ENCODE peak calls at places on chromosomes 2 and 18, in nine cellular contexts. A is endothelial cell; B is thyroid gland; D is mesothelial cell of epicardium; Q is cardiac fibroblast; X is BE2C; G is neural progenitor cell; L is breast epithelium; Z is CD4-positive, alpha-beta T cell. W is an unnamed sample.

GRCh38 chr2:132915812-132916211 is 245.8 kb upstream of the LYPD1 start:
- DNase-seq in A (no peak), B (no peak), D (no peak), Q (peak), X (no peak), G (no peak), L (no peak), Z (no peak), W (no peak)

GRCh38 chr2:39697480-39697879 is 31.8 kb downstream of the TMEM178A start:
- DNase-seq in A (no peak), B (peak), D (no peak), Q (no peak), X (no peak), G (no peak), L (no peak), Z (no peak), W (no peak)

GRCh38 chr2:233063269-233063975 is 3.3 kb downstream of the INPP5D start:
- DNase-seq in A (no peak), B (no peak), D (no peak), Q (no peak), X (no peak), G (peak), L (no peak), Z (no peak), W (no peak)

GRCh38 chr2:199405241-199405640 is 52.5 kb downstream of the SATB2 start:
- DNase-seq in A (no peak), B (no peak), D (no peak), Q (peak), X (no peak), G (peak), L (no peak), Z (no peak), W (no peak)

GRCh38 chr2:105754011-105754410 is 9.3 kb downstream of the NCK2 start:
- DNase-seq in A (no peak), B (no peak), D (no peak), Q (no peak), X (no peak), G (no peak), L (no peak), Z (no peak), W (no peak)

GRCh38 chr2:216830346-216830745 is 29.5 kb downstream of the TNP1 start:
- DNase-seq in A (no peak), B (peak), D (no peak), Q (no peak), X (no peak), G (no peak), L (no peak), Z (no peak), W (no peak)

GRCh38 chr2:25349397-25349796 is 7.7 kb upstream of the DNMT3A start:
- DNase-seq in A (no peak), B (no peak), D (no peak), Q (peak), X (no peak), G (no peak), L (no peak), Z (no peak), W (no peak)

GRCh38 chr18:7812431-7813063 is 245.4 kb downstream of the PTPRM start:
- DNase-seq in A (no peak), B (no peak), D (no peak), Q (peak), X (no peak), G (no peak), L (no peak), Z (no peak), W (no peak)

GRCh38 chr2:112623913-112624777 is 21.6 kb upstream of the SLC20A1 start:
- DNase-seq in A (no peak), B (no peak), D (no peak), Q (peak), X (no peak), G (no peak), L (no peak), Z (peak), W (no peak)

GRCh38 chr2:162475661-162476060 is 131.7 kb downstream of the GCA start:
- DNase-seq in A (no peak), B (no peak), D (no peak), Q (peak), X (no peak), G (peak), L (no peak), Z (no peak), W (no peak)

GRCh38 chr2:10772868-10773215 is 39.7 kb downstream of the PDIA6 start:
- DNase-seq in A (no peak), B (no peak), D (no peak), Q (no peak), X (no peak), G (no peak), L (no peak), Z (no peak), W (no peak)

GRCh38 chr2:188819781-188820180 is 154.4 kb upstream of the COL3A1 start:
- DNase-seq in A (no peak), B (no peak), D (no peak), Q (no peak), X (no peak), G (no peak), L (no peak), Z (no peak), W (no peak)

GRCh38 chr2:219638948-219639341 is 11.5 kb downstream of the SLC4A3 start:
- DNase-seq in A (no peak), B (no peak), D (no peak), Q (no peak), X (no peak), G (no peak), L (no peak), Z (no peak), W (no peak)

GRCh38 chr18:49028801-49029506 is 78.2 kb upstream of the SMAD7 start:
- DNase-seq in A (no peak), B (no peak), D (no peak), Q (no peak), X (no peak), G (no peak), L (peak), Z (no peak), W (no peak)

GRCh38 chr18:49028091-49028490 is 77.3 kb upstream of the SMAD7 start:
- DNase-seq in A (no peak), B (no peak), D (no peak), Q (no peak), X (no peak), G (no peak), L (no peak), Z (no peak), W (no peak)

GRCh38 chr18:49030692-49031443 is 80.1 kb upstream of the SMAD7 start:
- DNase-seq in A (no peak), B (no peak), D (no peak), Q (no peak), X (no peak), G (no peak), L (no peak), Z (no peak), W (peak)

GRCh38 chr18:49030138-49030537 is 79.4 kb upstream of the SMAD7 start:
- DNase-seq in A (no peak), B (no peak), D (no peak), Q (no peak), X (no peak), G (no peak), L (peak), Z (no peak), W (no peak)

GRCh38 chr18:49029628-49030027 is 78.9 kb upstream of the SMAD7 start:
- DNase-seq in A (no peak), B (no peak), D (no peak), Q (no peak), X (no peak), G (no peak), L (peak), Z (no peak), W (no peak)
- TF ChIP-seq CTCF in A (no peak), B (no peak), D (no peak), Q (no peak), X (no peak), G (no peak), L (no peak), Z (no peak), W (no peak)

GRCh38 chr2:202064206-202064880 is 8.7 kb upstream of the KIAA2012 start:
- DNase-seq in A (no peak), B (peak), D (no peak), Q (peak), X (no peak), G (peak), L (no peak), Z (no peak), W (no peak)

GRCh38 chr2:202061695-202062094 is 11.4 kb upstream of the KIAA2012 start:
- DNase-seq in A (no peak), B (no peak), D (no peak), Q (no peak), X (no peak), G (no peak), L (no peak), Z (no peak), W (no peak)

GRCh38 chr2:202064881-202065230 is 8.2 kb upstream of the KIAA2012 start:
- DNase-seq in A (no peak), B (no peak), D (no peak), Q (no peak), X (no peak), G (no peak), L (no peak), Z (no peak), W (no peak)

GRCh38 chr2:202056611-202057010 is 16.4 kb upstream of the KIAA2012 start:
- DNase-seq in A (no peak), B (no peak), D (no peak), Q (peak), X (no peak), G (no peak), L (no peak), Z (no peak), W (no peak)

DNA sequence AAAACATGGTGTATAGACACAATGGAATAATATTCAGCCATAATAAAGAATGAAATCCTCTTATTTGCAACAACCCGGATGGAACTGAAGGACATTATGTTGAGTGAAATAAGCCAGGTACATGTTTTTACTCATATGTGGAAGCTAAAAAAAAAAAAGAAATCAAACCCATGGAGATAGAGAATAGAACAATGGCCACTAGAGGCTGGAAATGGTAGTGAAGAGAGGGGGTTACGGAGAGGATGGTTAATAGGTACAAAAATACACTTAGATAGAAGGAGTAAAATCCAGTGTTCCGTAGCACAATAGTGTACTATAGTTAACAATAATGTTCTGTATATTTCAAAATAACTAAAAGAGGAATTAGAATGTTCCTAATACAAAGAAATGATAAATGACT is 12.8 kb upstream of the KIAA2012 start:
- DNase-seq in A (no peak), B (no peak), D (no peak), Q (no peak), X (no peak), G (no peak), L (no peak), Z (no peak), W (no peak)
- TF ChIP-seq CTCF in A (peak), B (no peak), D (no peak), Q (peak), X (peak), G (peak), L (no peak), Z (no peak), W (peak)

GRCh38 chr2:43216629-43217028 is 9.8 kb downstream of the ZFP36L2 start:
- DNase-seq in A (no peak), B (no peak), D (no peak), Q (no peak), X (no peak), G (no peak), L (no peak), Z (no peak), W (no peak)

GRCh38 chr2:43212216-43212828 is 14.1 kb downstream of the ZFP36L2 start:
- DNase-seq in A (no peak), B (no peak), D (no peak), Q (no peak), X (no peak), G (no peak), L (no peak), Z (no peak), W (no peak)

GRCh38 chr2:43215673-43216255 is 10.6 kb downstream of the ZFP36L2 start:
- DNase-seq in A (no peak), B (no peak), D (no peak), Q (no peak), X (no peak), G (no peak), L (no peak), Z (no peak), W (no peak)

GRCh38 chr2:43212931-43213330 is 13.5 kb downstream of the ZFP36L2 start:
- DNase-seq in A (no peak), B (peak), D (no peak), Q (no peak), X (no peak), G (no peak), L (no peak), Z (no peak), W (no peak)

GRCh38 chr2:43214253-43214652 is 12.2 kb downstream of the ZFP36L2 start:
- DNase-seq in A (no peak), B (no peak), D (no peak), Q (no peak), X (no peak), G (peak), L (no peak), Z (no peak), W (no peak)
- TF ChIP-seq CTCF in A (no peak), B (no peak), D (no peak), Q (no peak), X (peak), G (peak), L (no peak), Z (no peak), W (peak)

DNA sequence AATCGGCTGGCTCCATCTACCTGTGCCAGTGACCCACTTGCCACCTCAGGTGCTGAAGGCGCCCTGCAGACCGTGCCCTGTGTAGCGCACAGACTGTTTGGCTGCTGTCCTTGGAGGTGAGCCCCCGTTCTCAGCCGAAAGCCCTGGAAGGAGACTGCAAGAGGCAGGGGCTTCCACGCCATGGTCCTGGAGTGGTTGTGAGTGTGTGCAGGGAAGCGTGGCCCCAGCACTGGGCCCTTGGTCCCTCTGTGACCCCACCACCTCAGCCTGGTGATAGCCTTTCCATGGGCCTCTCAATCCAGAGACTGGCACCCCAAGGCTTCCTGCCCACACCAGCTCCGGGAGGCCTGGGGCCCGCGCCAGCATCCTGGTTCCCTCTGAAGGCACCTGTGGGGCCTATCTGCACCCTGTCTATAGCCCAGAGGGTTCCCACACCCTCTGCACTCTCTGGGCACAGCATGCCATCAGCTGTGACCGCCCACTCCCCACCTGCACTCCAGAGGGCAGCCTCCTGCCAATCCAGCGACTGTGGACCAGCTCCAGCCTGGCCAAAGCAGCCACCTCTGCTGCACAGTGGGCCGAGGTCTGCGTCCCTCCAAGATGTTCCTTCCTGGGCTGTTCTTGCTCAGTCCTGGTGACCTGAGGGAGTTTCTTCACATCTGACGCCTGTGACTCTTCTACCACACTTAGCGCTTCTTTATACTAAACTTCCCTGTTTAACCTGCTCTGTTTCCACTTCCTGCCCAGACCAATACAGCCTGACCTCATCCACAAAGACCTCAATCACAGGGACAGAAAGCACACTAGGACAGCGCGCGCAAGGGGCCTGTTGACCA is 109.5 kb downstream of the EIPR1 start:
- DNase-seq in A (no peak), B (peak), D (no peak), Q (no peak), X (no peak), G (no peak), L (no peak), Z (no peak), W (no peak)
- TF ChIP-seq CTCF in A (no peak), B (peak), D (no peak), Q (no peak), X (no peak), G (no peak), L (no peak), Z (no peak), W (no peak)

GRCh38 chr2:1147873-1148612 is 197.4 kb downstream of the SNTG2 start:
- DNase-seq in A (no peak), B (no peak), D (no peak), Q (no peak), X (no peak), G (no peak), L (no peak), Z (no peak), W (no peak)
- TF ChIP-seq CTCF in A (no peak), B (no peak), D (no peak), Q (no peak), X (no peak), G (peak), L (no peak), Z (no peak), W (no peak)

W was measured in type B pancreatic cell.